ENCODE peak calls at places on chromosomes 16 and 17, in seven cellular contexts. U, T, S, A, O, C and G are unnamed samples. For H3K4me1, the result is how much of the 10 kb centered on the place peaks cover.

GRCh38 chr16:11224096-11224893 is 31.7 kb downstream of the SOCS1 start:
- DNase-seq in U (peak), T (peak), S (peak), A (peak), O (no peak), C (no peak), G (peak)

GRCh38 chr17:15368605-15369004 is 27.2 kb upstream of the TEKT3 start:
- DNase-seq in U (no peak), T (no peak), S (no peak), A (no peak), O (no peak), C (no peak), G (no peak)

GRCh38 chr17:75684924-75685323 is 17.8 kb downstream of the SAP30BP start:
- DNase-seq in U (no peak), T (no peak), S (no peak), A (no peak), O (no peak), C (peak), G (peak)

GRCh38 chr17:40450175-40450574 is 6.9 kb downstream of the IGFBP4 start:
- DNase-seq in U (no peak), T (no peak), S (no peak), A (no peak), O (peak), C (peak), G (no peak)

GRCh38 chr17:19024101-19025078 is 19.8 kb upstream of the FAM83G start:
- DNase-seq in U (peak), T (no peak), S (peak), A (peak), O (peak), C (peak), G (peak)

GRCh38 chr17:78709119-78709681 is 72.9 kb downstream of the CYTH1 start:
- DNase-seq in U (no peak), T (no peak), S (no peak), A (no peak), O (no peak), C (no peak), G (no peak)

GRCh38 chr16:57859331-57859730 is 57.0 kb upstream of the KIFC3 start:
- DNase-seq in U (no peak), T (no peak), S (no peak), A (no peak), O (peak), C (peak), G (no peak)

GRCh38 chr17:28906276-28907051 is 3.6 kb upstream of the DHRS13 start:
- DNase-seq in U (no peak), T (no peak), S (no peak), A (no peak), O (no peak), C (no peak), G (no peak)

GRCh38 chr16:2388875-2389433 is 40.3 kb upstream of the CCNF start:
- DNase-seq in U (no peak), T (peak), S (no peak), A (no peak), O (peak), C (peak), G (no peak)

GRCh38 chr17:68511671-68512246 is 471 bp upstream of the PRKAR1A start:
- DNase-seq in U (peak), T (peak), S (peak), A (peak), O (peak), C (peak), G (peak)

GRCh38 chr16:65834680-65835079 is 531.8 kb upstream of the CDH5 start:
- DNase-seq in U (no peak), T (no peak), S (no peak), A (no peak), O (no peak), C (no peak), G (no peak)

GRCh38 chr16:8572919-8573724 is 17.2 kb downstream of the TMEM114 start:
- DNase-seq in U (no peak), T (no peak), S (no peak), A (no peak), O (peak), C (peak), G (no peak)

GRCh38 chr17:8300629-8301242 is 5.5 kb upstream of the SLC25A35 start:
- DNase-seq in U (peak), T (peak), S (peak), A (peak), O (peak), C (peak), G (peak)

GRCh38 chr16:5018791-5019190 is 14.9 kb downstream of the NAGPA start:
- DNase-seq in U (no peak), T (no peak), S (no peak), A (no peak), O (no peak), C (no peak), G (no peak)

GRCh38 chr17:58764373-58764772 is 8.7 kb downstream of the PPM1E start:
- DNase-seq in U (no peak), T (no peak), S (no peak), A (no peak), O (no peak), C (no peak), G (no peak)

GRCh38 chr17:2337811-2338657 is 733 bp downstream of the SGSM2 start:
- DNase-seq in U (peak), T (no peak), S (peak), A (peak), O (peak), C (peak), G (peak)

GRCh38 chr16:70650216-70650615 is 3.9 kb downstream of the IL34 start:
- DNase-seq in U (no peak), T (no peak), S (no peak), A (no peak), O (no peak), C (no peak), G (no peak)

GRCh38 chr16:55505333-55506015 is 3.4 kb upstream of the LPCAT2 start:
- DNase-seq in U (no peak), T (no peak), S (no peak), A (no peak), O (no peak), C (no peak), G (no peak)

GRCh38 chr16:84739349-84740124 is 39.7 kb downstream of the USP10 start:
- DNase-seq in U (no peak), T (no peak), S (no peak), A (no peak), O (peak), C (no peak), G (peak)

GRCh38 chr16:72172105-72173034 is at the start of gene PMFBP1:
- DNase-seq in U (no peak), T (peak), S (no peak), A (no peak), O (peak), C (peak), G (peak)

GRCh38 chr17:75996665-75997590 is 3.7 kb upstream of the CDK3 start:
- DNase-seq in U (peak), T (no peak), S (no peak), A (no peak), O (peak), C (no peak), G (peak)

GRCh38 chr16:86492961-86493639 is 17.2 kb upstream of the FOXF1 start:
- DNase-seq in U (no peak), T (no peak), S (no peak), A (no peak), O (no peak), C (no peak), G (peak)
- H3K4me1 ChIP-seq in U (under half), T (under half), S (under half), A (under half), O (under half), C (under half), G (under half)

GRCh38 chr17:45224671-45225050 is 3.0 kb downstream of the FMNL1 start:
- DNase-seq in U (peak), T (no peak), S (no peak), A (no peak), O (no peak), C (no peak), G (no peak)
- H3K4me1 ChIP-seq in U (half or more), T (under half), S (half or more), A (under half), O (under half), C (half or more), G (under half)

DNA sequence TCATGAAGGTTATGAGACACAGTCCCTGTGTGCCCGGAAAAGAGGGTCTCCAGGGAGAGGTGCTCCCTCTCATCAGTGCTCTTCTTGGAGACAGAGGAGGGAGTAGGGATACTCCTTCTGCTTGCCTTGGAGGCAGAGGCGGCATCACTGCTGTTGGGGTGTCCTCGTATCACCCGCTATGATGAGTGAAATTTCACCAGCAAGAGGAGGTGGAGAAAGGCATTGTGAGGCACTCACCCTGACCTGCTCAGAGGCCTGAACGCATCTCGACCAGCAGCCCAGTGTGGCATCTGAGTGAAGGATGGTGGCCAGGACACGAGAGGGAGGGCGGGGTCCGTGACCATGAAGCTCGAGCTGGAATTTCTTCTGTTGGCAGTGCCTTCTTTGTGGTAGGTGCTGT is 222.1 kb upstream of the CHMP6 start:
- DNase-seq in U (no peak), T (no peak), S (no peak), A (no peak), O (no peak), C (no peak), G (peak)
- H3K4me1 ChIP-seq in U (under half), T (under half), S (under half), A (under half), O (under half), C (under half), G (under half)

DNA sequence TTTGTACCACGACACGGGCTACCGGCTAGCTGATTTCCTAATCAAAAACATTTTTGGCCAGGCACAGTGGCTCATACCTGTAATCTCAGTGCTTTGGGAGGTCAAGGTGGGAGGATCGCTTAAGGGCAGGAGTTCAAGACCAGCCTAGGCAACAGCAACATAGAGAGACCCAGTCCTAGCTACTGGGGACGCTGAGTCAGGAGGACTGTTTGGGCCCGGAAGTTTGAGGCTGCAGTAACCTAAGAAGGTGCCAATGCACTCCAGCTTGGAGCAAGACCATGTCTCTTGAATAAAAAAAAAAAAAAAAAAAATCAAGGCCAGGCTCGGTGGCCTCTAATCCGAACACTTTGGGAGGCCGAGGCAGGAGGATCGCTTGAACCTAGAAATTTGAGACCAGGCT is 49.8 kb downstream of the UBE2G1 start:
- DNase-seq in U (no peak), T (no peak), S (no peak), A (no peak), O (no peak), C (no peak), G (no peak)
- H3K4me1 ChIP-seq in U (under half), T (under half), S (half or more), A (half or more), O (under half), C (under half), G (half or more)